ENCODE peak calls at places on chromosomes 3 and 15, in seven cellular contexts. W is globus pallidus; A is stimulated activated naive CD4-positive, alpha-beta T cell; S is NCI-H460; Z is head of caudate nucleus; B is endothelial cell; L is T-helper 17 cell. J is an unnamed sample.

GRCh38 chr3:171838218-171838720 is 4.9 kb upstream of the TMEM212 start:
- DNase-seq in B (peak), L (no peak), S (peak), W (peak), A (no peak), Z (peak), J (no peak)

GRCh38 chr3:21893250-21893649 is 142.2 kb upstream of the ZNF385D start:
- DNase-seq in S (no peak), B (no peak), Z (no peak), A (no peak), W (no peak), L (no peak), J (no peak)

GRCh38 chr3:61719278-61719977 is 158.1 kb downstream of the PTPRG start:
- DNase-seq in Z (no peak), A (no peak), W (peak), S (no peak), B (no peak), L (no peak), J (no peak)

GRCh38 chr3:138914870-138915502 is 32.0 kb downstream of the FOXL2 start:
- DNase-seq in W (no peak), S (peak), L (no peak), A (no peak), Z (no peak), B (no peak), J (peak)

GRCh38 chr3:146214493-146214892 is 36.4 kb downstream of the PLSCR4 start:
- DNase-seq in Z (no peak), B (no peak), A (no peak), L (no peak), W (no peak), S (no peak), J (no peak)

GRCh38 chr3:163644172-163644571 is 1434.1 kb downstream of the SI start:
- DNase-seq in W (no peak), B (no peak), Z (no peak), A (no peak), L (no peak), S (peak), J (no peak)

GRCh38 chr3:21944251-21944650 is 193.2 kb upstream of the ZNF385D start:
- DNase-seq in W (no peak), A (no peak), L (no peak), Z (no peak), B (no peak), S (no peak), J (no peak)

GRCh38 chr3:195815169-195815771 is 3.5 kb upstream of the MUC4 start:
- DNase-seq in L (no peak), B (no peak), Z (no peak), S (no peak), W (no peak), A (no peak), J (peak)

GRCh38 chr3:129644836-129645235 is 38.4 kb upstream of the PLXND1 start:
- DNase-seq in A (no peak), Z (no peak), B (no peak), W (no peak), S (no peak), L (no peak), J (no peak)

GRCh38 chr15:43966646-43967045 is 139.8 kb downstream of the WDR76 start:
- DNase-seq in L (no peak), W (no peak), B (no peak), A (no peak), Z (no peak), S (no peak), J (no peak)

GRCh38 chr3:168802761-168803160 is 707.0 kb upstream of the GOLIM4 start:
- DNase-seq in A (no peak), W (no peak), Z (no peak), B (no peak), S (no peak), L (no peak), J (no peak)

J was measured in HTR-8/SVneo.